ENCODE peak calls at places on chromosomes 11 and 22, in ten cellular contexts. One of them, this sample, is unnamed. For H3K4me1, the result is how much of the 10 kb centered on the place peaks cover.

GRCh38 chr22:41504397-41504796 is 35.5 kb downstream of the ACO2 start:
- DNase-seq in Peyer's patch: no peak
- DNase-seq in heart left ventricle: no peak
- DNase-seq in tibial artery: peak
- DNase-seq in heart right ventricle: peak
- DNase-seq in right lobe of liver: no peak
- DNase-seq in right atrium auricular region: no peak
- DNase-seq in left lung: no peak
- DNase-seq in psoas muscle: peak
- DNase-seq in colonic mucosa: no peak
- DNase-seq in this sample: peak

GRCh38 chr11:129021295-129021694 is 78.6 kb upstream of the TP53AIP1 start:
- DNase-seq in heart left ventricle: no peak
- DNase-seq in Peyer's patch: no peak
- DNase-seq in right atrium auricular region: no peak
- DNase-seq in colonic mucosa: no peak
- DNase-seq in psoas muscle: no peak
- DNase-seq in tibial artery: no peak
- DNase-seq in left lung: no peak
- DNase-seq in heart right ventricle: no peak
- DNase-seq in right lobe of liver: no peak
- DNase-seq in this sample: no peak

GRCh38 chr22:29879738-29880137 is 3.2 kb upstream of the MTMR3 start:
- DNase-seq in right atrium auricular region: no peak
- DNase-seq in right lobe of liver: no peak
- DNase-seq in heart right ventricle: no peak
- DNase-seq in psoas muscle: no peak
- DNase-seq in colonic mucosa: no peak
- DNase-seq in heart left ventricle: no peak
- DNase-seq in tibial artery: no peak
- DNase-seq in left lung: no peak
- DNase-seq in Peyer's patch: no peak
- DNase-seq in this sample: no peak

GRCh38 chr11:12889243-12889642 is 119.9 kb upstream of the RASSF10 start:
- DNase-seq in psoas muscle: peak
- DNase-seq in heart left ventricle: no peak
- DNase-seq in Peyer's patch: no peak
- DNase-seq in right atrium auricular region: peak
- DNase-seq in colonic mucosa: no peak
- DNase-seq in heart right ventricle: peak
- DNase-seq in left lung: no peak
- DNase-seq in right lobe of liver: no peak
- DNase-seq in tibial artery: peak
- DNase-seq in this sample: peak

GRCh38 chr11:39810358-39810757 is 1649.1 kb downstream of the LRRC4C start:
- DNase-seq in left lung: no peak
- DNase-seq in psoas muscle: no peak
- DNase-seq in tibial artery: no peak
- DNase-seq in heart right ventricle: no peak
- DNase-seq in right lobe of liver: no peak
- DNase-seq in Peyer's patch: no peak
- DNase-seq in colonic mucosa: no peak
- DNase-seq in right atrium auricular region: no peak
- DNase-seq in heart left ventricle: no peak
- DNase-seq in this sample: no peak

GRCh38 chr22:20248461-20248959 is 19.6 kb downstream of the RTN4R start:
- DNase-seq in Peyer's patch: no peak
- DNase-seq in tibial artery: no peak
- DNase-seq in right lobe of liver: no peak
- DNase-seq in colonic mucosa: no peak
- DNase-seq in heart left ventricle: no peak
- DNase-seq in heart right ventricle: no peak
- DNase-seq in psoas muscle: no peak
- DNase-seq in left lung: no peak
- DNase-seq in right atrium auricular region: no peak
- DNase-seq in this sample: no peak

GRCh38 chr11:12186683-12187082 is 76.3 kb downstream of the MICAL2 start:
- DNase-seq in tibial artery: no peak
- DNase-seq in heart left ventricle: no peak
- DNase-seq in right lobe of liver: no peak
- DNase-seq in colonic mucosa: no peak
- DNase-seq in right atrium auricular region: no peak
- DNase-seq in Peyer's patch: no peak
- DNase-seq in psoas muscle: no peak
- DNase-seq in left lung: no peak
- DNase-seq in heart right ventricle: no peak
- DNase-seq in this sample: no peak

GRCh38 chr11:57480409-57481137 is 20.2 kb downstream of the RTN4RL2 start:
- DNase-seq in tibial artery: peak
- DNase-seq in left lung: peak
- DNase-seq in heart right ventricle: peak
- DNase-seq in heart left ventricle: peak
- DNase-seq in colonic mucosa: peak
- DNase-seq in psoas muscle: peak
- DNase-seq in Peyer's patch: peak
- DNase-seq in right lobe of liver: peak
- DNase-seq in right atrium auricular region: no peak
- DNase-seq in this sample: peak

GRCh38 chr22:21680830-21681565 is 15.2 kb downstream of the PPIL2 start:
- DNase-seq in colonic mucosa: no peak
- DNase-seq in heart right ventricle: no peak
- DNase-seq in psoas muscle: no peak
- DNase-seq in right atrium auricular region: no peak
- DNase-seq in heart left ventricle: no peak
- DNase-seq in Peyer's patch: no peak
- DNase-seq in tibial artery: no peak
- DNase-seq in right lobe of liver: no peak
- DNase-seq in left lung: no peak
- DNase-seq in this sample: no peak

GRCh38 chr11:32153747-32154146 is 62.9 kb downstream of the RCN1 start:
- DNase-seq in right atrium auricular region: no peak
- DNase-seq in heart right ventricle: no peak
- DNase-seq in Peyer's patch: no peak
- DNase-seq in psoas muscle: no peak
- DNase-seq in left lung: no peak
- DNase-seq in right lobe of liver: no peak
- DNase-seq in tibial artery: no peak
- DNase-seq in colonic mucosa: no peak
- DNase-seq in heart left ventricle: no peak
- DNase-seq in this sample: no peak

GRCh38 chr22:24688294-24688693 is 85.3 kb downstream of the GGT1 start:
- DNase-seq in tibial artery: no peak
- DNase-seq in colonic mucosa: no peak
- DNase-seq in right lobe of liver: no peak
- DNase-seq in heart right ventricle: no peak
- DNase-seq in left lung: no peak
- DNase-seq in right atrium auricular region: no peak
- DNase-seq in psoas muscle: no peak
- DNase-seq in Peyer's patch: no peak
- DNase-seq in heart left ventricle: no peak
- DNase-seq in this sample: no peak

GRCh38 chr22:24683671-24684070 is 80.7 kb downstream of the GGT1 start:
- DNase-seq in right atrium auricular region: no peak
- DNase-seq in heart left ventricle: no peak
- DNase-seq in psoas muscle: no peak
- DNase-seq in heart right ventricle: no peak
- DNase-seq in right lobe of liver: no peak
- DNase-seq in colonic mucosa: no peak
- DNase-seq in Peyer's patch: no peak
- DNase-seq in tibial artery: no peak
- DNase-seq in left lung: no peak
- DNase-seq in this sample: no peak

GRCh38 chr22:24681236-24681635 is 78.2 kb downstream of the GGT1 start:
- DNase-seq in heart left ventricle: no peak
- DNase-seq in psoas muscle: no peak
- DNase-seq in Peyer's patch: no peak
- DNase-seq in right atrium auricular region: no peak
- DNase-seq in left lung: no peak
- DNase-seq in heart right ventricle: no peak
- DNase-seq in right lobe of liver: no peak
- DNase-seq in colonic mucosa: no peak
- DNase-seq in tibial artery: no peak
- DNase-seq in this sample: no peak

GRCh38 chr22:24686280-24686679 is 83.3 kb downstream of the GGT1 start:
- DNase-seq in heart right ventricle: no peak
- DNase-seq in colonic mucosa: no peak
- DNase-seq in right lobe of liver: no peak
- DNase-seq in psoas muscle: no peak
- DNase-seq in Peyer's patch: no peak
- DNase-seq in left lung: no peak
- DNase-seq in heart left ventricle: no peak
- DNase-seq in right atrium auricular region: no peak
- DNase-seq in tibial artery: no peak
- DNase-seq in this sample: no peak

GRCh38 chr22:24685804-24686203 is 82.8 kb downstream of the GGT1 start:
- DNase-seq in heart right ventricle: peak
- DNase-seq in psoas muscle: no peak
- DNase-seq in right lobe of liver: no peak
- DNase-seq in colonic mucosa: no peak
- DNase-seq in tibial artery: no peak
- DNase-seq in left lung: no peak
- DNase-seq in Peyer's patch: no peak
- DNase-seq in heart left ventricle: peak
- DNase-seq in right atrium auricular region: no peak
- DNase-seq in this sample: no peak
- H3K4me3 ChIP-seq in heart right ventricle: peak
- H3K4me3 ChIP-seq in psoas muscle: peak
- H3K4me3 ChIP-seq in right lobe of liver: no peak
- H3K4me3 ChIP-seq in colonic mucosa: no peak
- H3K4me3 ChIP-seq in tibial artery: peak
- H3K4me3 ChIP-seq in left lung: no peak
- H3K4me3 ChIP-seq in Peyer's patch: no peak
- H3K4me3 ChIP-seq in heart left ventricle: peak
- H3K4me3 ChIP-seq in right atrium auricular region: peak
- H3K4me3 ChIP-seq in this sample: peak

GRCh38 chr22:17258015-17258827 is 39.0 kb upstream of the ADA2 start:
- DNase-seq in right lobe of liver: peak
- DNase-seq in heart right ventricle: peak
- DNase-seq in psoas muscle: peak
- DNase-seq in left lung: peak
- DNase-seq in heart left ventricle: no peak
- DNase-seq in tibial artery: no peak
- DNase-seq in right atrium auricular region: no peak
- DNase-seq in Peyer's patch: peak
- DNase-seq in colonic mucosa: peak
- DNase-seq in this sample: no peak

GRCh38 chr22:17260291-17260690 is 41.1 kb upstream of the ADA2 start:
- DNase-seq in heart right ventricle: no peak
- DNase-seq in psoas muscle: no peak
- DNase-seq in right lobe of liver: no peak
- DNase-seq in left lung: no peak
- DNase-seq in tibial artery: no peak
- DNase-seq in right atrium auricular region: no peak
- DNase-seq in colonic mucosa: no peak
- DNase-seq in heart left ventricle: no peak
- DNase-seq in Peyer's patch: no peak
- DNase-seq in this sample: no peak

GRCh38 chr22:17257578-17257977 is 38.3 kb upstream of the ADA2 start:
- DNase-seq in heart left ventricle: no peak
- DNase-seq in psoas muscle: no peak
- DNase-seq in heart right ventricle: no peak
- DNase-seq in tibial artery: no peak
- DNase-seq in colonic mucosa: no peak
- DNase-seq in right atrium auricular region: no peak
- DNase-seq in right lobe of liver: no peak
- DNase-seq in Peyer's patch: no peak
- DNase-seq in left lung: no peak
- DNase-seq in this sample: no peak

GRCh38 chr22:17260950-17261349 is 41.7 kb upstream of the ADA2 start:
- DNase-seq in psoas muscle: no peak
- DNase-seq in Peyer's patch: no peak
- DNase-seq in right lobe of liver: no peak
- DNase-seq in heart left ventricle: no peak
- DNase-seq in right atrium auricular region: no peak
- DNase-seq in heart right ventricle: no peak
- DNase-seq in tibial artery: no peak
- DNase-seq in colonic mucosa: no peak
- DNase-seq in left lung: no peak
- DNase-seq in this sample: no peak

GRCh38 chr22:17257091-17257490 is 37.9 kb upstream of the ADA2 start:
- DNase-seq in heart left ventricle: no peak
- DNase-seq in right atrium auricular region: no peak
- DNase-seq in colonic mucosa: no peak
- DNase-seq in right lobe of liver: no peak
- DNase-seq in tibial artery: no peak
- DNase-seq in left lung: no peak
- DNase-seq in heart right ventricle: no peak
- DNase-seq in Peyer's patch: no peak
- DNase-seq in psoas muscle: no peak
- DNase-seq in this sample: no peak
- H3K27ac ChIP-seq in heart left ventricle: peak
- H3K27ac ChIP-seq in right atrium auricular region: no peak
- H3K27ac ChIP-seq in colonic mucosa: no peak
- H3K27ac ChIP-seq in right lobe of liver: no peak
- H3K27ac ChIP-seq in tibial artery: no peak
- H3K27ac ChIP-seq in left lung: no peak
- H3K27ac ChIP-seq in heart right ventricle: no peak
- H3K27ac ChIP-seq in Peyer's patch: peak
- H3K27ac ChIP-seq in psoas muscle: peak
- H3K27ac ChIP-seq in this sample: no peak

DNA sequence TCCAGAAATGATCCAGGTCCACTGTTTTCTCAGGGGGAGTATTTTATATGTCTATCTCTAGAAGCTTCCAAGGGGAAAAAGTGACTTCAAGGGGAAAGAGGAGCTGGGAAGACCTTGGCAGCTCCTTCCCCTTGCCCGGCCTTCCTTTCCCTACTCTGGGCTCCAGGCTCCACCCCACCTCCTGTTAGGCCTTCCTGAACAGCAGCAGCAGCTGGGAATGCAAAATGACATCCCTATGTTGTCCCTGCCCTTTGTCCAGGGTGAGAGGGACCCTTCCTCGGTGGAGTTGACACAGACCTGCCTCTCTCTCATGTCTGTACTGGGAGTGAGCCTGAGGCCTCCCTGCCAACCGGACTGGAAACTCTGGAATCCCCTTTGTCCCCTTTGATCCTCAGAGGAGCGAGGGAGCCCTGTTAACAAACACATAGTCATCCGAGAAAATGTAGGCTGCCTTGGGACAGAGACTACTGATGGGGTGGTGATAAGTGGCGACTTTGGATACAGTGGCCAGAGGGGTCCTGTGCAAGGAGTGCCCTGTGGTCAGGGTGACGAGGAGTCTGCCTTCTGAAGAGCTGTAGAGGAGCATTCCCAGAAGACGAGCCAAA is 9.0 kb upstream of the MALAT1 start:
- DNase-seq in colonic mucosa: no peak
- DNase-seq in right atrium auricular region: no peak
- DNase-seq in tibial artery: peak
- DNase-seq in Peyer's patch: peak
- DNase-seq in right lobe of liver: no peak
- DNase-seq in psoas muscle: peak
- DNase-seq in heart left ventricle: no peak
- DNase-seq in left lung: no peak
- DNase-seq in heart right ventricle: peak
- DNase-seq in this sample: peak
- H3K4me1 ChIP-seq in colonic mucosa: half or more
- H3K4me1 ChIP-seq in right atrium auricular region: half or more
- H3K4me1 ChIP-seq in tibial artery: half or more
- H3K4me1 ChIP-seq in Peyer's patch: half or more
- H3K4me1 ChIP-seq in right lobe of liver: under half
- H3K4me1 ChIP-seq in psoas muscle: half or more
- H3K4me1 ChIP-seq in heart left ventricle: half or more
- H3K4me1 ChIP-seq in left lung: half or more
- H3K4me1 ChIP-seq in heart right ventricle: half or more
- H3K4me1 ChIP-seq in this sample: under half

GRCh38 chr22:44448271-44448780 is 49.7 kb downstream of the RTL6 start:
- DNase-seq in left lung: peak
- DNase-seq in colonic mucosa: no peak
- DNase-seq in right atrium auricular region: peak
- DNase-seq in tibial artery: peak
- DNase-seq in heart right ventricle: peak
- DNase-seq in Peyer's patch: peak
- DNase-seq in heart left ventricle: peak
- DNase-seq in psoas muscle: peak
- DNase-seq in right lobe of liver: no peak
- DNase-seq in this sample: peak
- H3K4me3 ChIP-seq in left lung: no peak
- H3K4me3 ChIP-seq in colonic mucosa: no peak
- H3K4me3 ChIP-seq in right atrium auricular region: no peak
- H3K4me3 ChIP-seq in tibial artery: no peak
- H3K4me3 ChIP-seq in heart right ventricle: no peak
- H3K4me3 ChIP-seq in Peyer's patch: no peak
- H3K4me3 ChIP-seq in heart left ventricle: no peak
- H3K4me3 ChIP-seq in psoas muscle: no peak
- H3K4me3 ChIP-seq in right lobe of liver: no peak
- H3K4me3 ChIP-seq in this sample: no peak